ENCODE peak calls at places on chromosomes 2 and 18, in seven cellular contexts. E, B, M, O, V, Z and F are unnamed samples.

GRCh38 chr2:84526562-84526961 is 10.3 kb downstream of the DNAH6 start:
- DNase-seq in Z (no peak), E (peak; percentile 28), M (no peak), B (no peak), O (no peak), V (no peak), F (no peak)

GRCh38 chr2:14903709-14904374 is 271.3 kb downstream of the LRATD1 start:
- DNase-seq in B (peak; percentile 80), O (no peak), M (peak; percentile 91), V (peak; percentile 2), Z (peak; percentile 35), E (peak; percentile 26), F (no peak)

GRCh38 chr2:110828330-110828729 is 96.0 kb downstream of the ACOXL start:
- DNase-seq in O (no peak), B (no peak), Z (no peak), E (no peak), V (no peak), M (no peak), F (no peak)

GRCh38 chr2:65076345-65076710 is 20.1 kb downstream of the CEP68 start:
- DNase-seq in E (no peak), O (no peak), V (no peak), Z (no peak), B (peak; percentile 34), M (no peak), F (no peak)

GRCh38 chr2:157820202-157820601 is 55.9 kb downstream of the ACVR1 start:
- DNase-seq in V (no peak), B (no peak), M (no peak), E (no peak), O (no peak), Z (no peak), F (no peak)

GRCh38 chr2:145597809-145598208 is 1077.9 kb upstream of the ZEB2 start:
- DNase-seq in B (no peak), E (no peak), O (no peak), V (no peak), Z (no peak), M (no peak), F (no peak)

GRCh38 chr2:86223682-86224560 is 24.7 kb downstream of the MRPL35 start:
- DNase-seq in E (no peak), V (no peak), B (no peak), M (peak; percentile 78), Z (no peak), O (no peak), F (no peak)

GRCh38 chr18:36762074-36762473 is 66.7 kb downstream of the TPGS2 start:
- DNase-seq in V (no peak), O (no peak), E (no peak), B (no peak), Z (no peak), M (no peak), F (no peak)

GRCh38 chr2:67067656-67068055 is 329.5 kb upstream of the ETAA1 start:
- DNase-seq in E (no peak), B (no peak), V (no peak), Z (no peak), O (no peak), M (no peak), F (no peak)